ENCODE peak calls at places on chromosome 4, in five cellular contexts. I, U, H, J and P are unnamed samples.

GRCh38 chr4:182978152-182978827 is 61.1 kb upstream of the DCTD start:
- DNase-seq in H (no peak), J (no peak), U (no peak), I (no peak), P (no peak)

GRCh38 chr4:48222491-48222890 is 47.1 kb downstream of the TEC start:
- DNase-seq in I (no peak), U (no peak), J (no peak), H (no peak), P (no peak)

GRCh38 chr4:184805462-184806245 is 20.1 kb downstream of the ACSL1 start:
- DNase-seq in H (peak; percentile 77), J (no peak), I (peak; percentile 89), U (no peak), P (peak; percentile 97)

GRCh38 chr4:82450966-82451755 is 20.8 kb downstream of the ENOPH1 start:
- DNase-seq in U (no peak), J (no peak), I (no peak), H (no peak), P (no peak)

GRCh38 chr4:113773014-113773413 is 11.5 kb upstream of the CAMK2D start:
- DNase-seq in I (no peak), J (no peak), U (no peak), H (no peak), P (no peak)

GRCh38 chr4:55442541-55442940 is 46.8 kb downstream of the TMEM165 start:
- DNase-seq in H (no peak), I (no peak), U (no peak), J (no peak), P (no peak)

GRCh38 chr4:110631582-110632505 is 9.0 kb upstream of the PITX2 start:
- DNase-seq in J (peak; percentile 84), H (peak; percentile 79), U (peak; percentile 64), I (peak; percentile 76), P (peak; percentile 73)

GRCh38 chr4:55947912-55948725 is 626 bp upstream of the CEP135 start:
- DNase-seq in U (no peak), I (no peak), J (peak; percentile 55), H (no peak), P (no peak)

GRCh38 chr4:6196324-6196723 is 4.0 kb downstream of the JAKMIP1 start:
- DNase-seq in U (no peak), I (no peak), H (peak; percentile 41), J (no peak), P (no peak)

GRCh38 chr4:94508841-94509240 is 57.1 kb downstream of the PDLIM5 start:
- DNase-seq in I (no peak), H (no peak), J (no peak), U (no peak), P (no peak)

GRCh38 chr4:10526431-10527222 is 69.4 kb upstream of the ZNF518B start:
- DNase-seq in U (no peak), J (no peak), H (peak; percentile 59), I (no peak), P (no peak)
- TF ChIP-seq CTCF in U (no peak), J (peak; percentile 1), H (peak; percentile 28), I (no peak), P (no peak)

GRCh38 chr4:139658185-139658584 is 7.4 kb upstream of the MGST2 start:
- DNase-seq in U (no peak), J (no peak), I (no peak), H (no peak), P (no peak)

GRCh38 chr4:139654516-139654915 is 11.1 kb upstream of the MGST2 start:
- DNase-seq in I (no peak), U (no peak), H (no peak), J (no peak), P (no peak)

GRCh38 chr4:139656614-139657486 is 8.8 kb upstream of the MGST2 start:
- DNase-seq in H (peak; percentile 77), J (peak; percentile 54), U (peak; percentile 61), I (peak; percentile 61), P (peak; percentile 63)

GRCh38 chr4:139651282-139652194 is 14.1 kb upstream of the MGST2 start:
- DNase-seq in J (peak; percentile 61), H (peak; percentile 91), I (peak; percentile 80), U (no peak), P (peak; percentile 78)

GRCh38 chr4:139655116-139655515 is 10.5 kb upstream of the MGST2 start:
- DNase-seq in I (no peak), H (no peak), J (no peak), U (no peak), P (no peak)
- TF ChIP-seq CTCF in I (peak; percentile 44), H (peak; percentile 38), J (peak; percentile 27), U (peak; percentile 24), P (peak; percentile 50)

DNA sequence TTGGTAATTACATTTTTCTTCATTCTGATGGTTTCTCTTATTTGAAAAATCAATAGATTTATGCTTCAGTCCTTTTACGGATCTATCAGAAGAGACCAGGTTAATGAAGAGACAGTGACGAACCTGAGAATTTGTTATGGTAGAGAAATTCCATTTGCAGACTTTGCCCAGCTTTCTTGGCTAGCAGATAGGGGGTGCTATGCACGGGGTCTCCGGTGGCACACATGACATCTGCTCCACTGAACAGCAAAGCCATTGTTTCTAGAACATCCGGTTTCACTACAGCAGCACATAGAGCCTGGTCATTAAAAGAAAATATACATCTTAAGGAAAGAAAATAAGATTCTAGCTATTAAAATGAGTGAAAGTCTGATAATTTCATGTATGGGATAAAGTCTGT is 85.1 kb downstream of the ARAP2 start:
- DNase-seq in J (no peak), I (no peak), U (no peak), H (no peak), P (no peak)
- TF ChIP-seq CTCF in J (no peak), I (no peak), U (no peak), H (no peak), P (no peak)

GRCh38 chr4:57094482-57095223 is 15.5 kb downstream of the IGFBP7 start:
- DNase-seq in J (no peak), U (no peak), H (no peak), I (no peak), P (no peak)
- TF ChIP-seq CTCF in J (no peak), U (no peak), H (no peak), I (no peak), P (no peak)

GRCh38 chr4:102825261-102826071 is 1.9 kb downstream of the UBE2D3 start:
- DNase-seq in J (no peak), H (no peak), U (no peak), I (no peak), P (no peak)

GRCh38 chr4:102826105-102826889 is 1.1 kb downstream of the UBE2D3 start:
- DNase-seq in U (no peak), I (no peak), J (no peak), H (no peak), P (no peak)

GRCh38 chr4:102827674-102828496 is 534 bp upstream of the UBE2D3 start:
- DNase-seq in J (peak; percentile 87), H (peak; percentile 100), I (peak; percentile 100), U (peak; percentile 99), P (peak; percentile 100)

GRCh38 chr4:102828497-102828808 is 1.1 kb upstream of the UBE2D3 start:
- DNase-seq in H (no peak), J (no peak), I (no peak), U (no peak), P (no peak)

GRCh38 chr4:102826890-102827673 is at the start of gene UBE2D3:
- DNase-seq in U (peak; percentile 90), J (peak; percentile 75), H (peak; percentile 97), I (peak; percentile 96), P (peak; percentile 93)
- TF ChIP-seq CTCF in U (no peak), J (no peak), H (no peak), I (peak; percentile 14), P (no peak)

DNA sequence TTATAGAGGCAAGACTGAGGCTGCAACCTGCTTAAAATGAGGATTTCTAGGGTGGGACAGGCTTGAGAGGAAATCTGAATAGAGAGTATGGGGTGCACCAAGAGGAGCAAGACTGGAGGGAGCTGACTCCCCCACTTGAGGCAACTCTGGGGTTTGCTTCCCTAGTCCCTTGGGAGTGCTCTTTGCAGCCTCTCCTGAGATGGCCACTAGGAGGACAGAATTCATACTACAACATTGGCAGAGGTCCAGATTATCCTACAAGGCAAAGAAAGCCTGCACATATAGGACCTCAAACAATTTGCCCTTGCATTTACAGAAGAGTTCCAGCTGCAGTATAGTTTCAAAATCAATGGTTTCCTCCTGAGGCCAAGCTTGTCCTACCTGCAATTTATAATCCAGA is 830.9 kb downstream of the TECRL start:
- DNase-seq in J (no peak), H (no peak), U (no peak), I (no peak), P (no peak)
- TF ChIP-seq CTCF in J (no peak), H (no peak), U (no peak), I (no peak), P (no peak)

DNA sequence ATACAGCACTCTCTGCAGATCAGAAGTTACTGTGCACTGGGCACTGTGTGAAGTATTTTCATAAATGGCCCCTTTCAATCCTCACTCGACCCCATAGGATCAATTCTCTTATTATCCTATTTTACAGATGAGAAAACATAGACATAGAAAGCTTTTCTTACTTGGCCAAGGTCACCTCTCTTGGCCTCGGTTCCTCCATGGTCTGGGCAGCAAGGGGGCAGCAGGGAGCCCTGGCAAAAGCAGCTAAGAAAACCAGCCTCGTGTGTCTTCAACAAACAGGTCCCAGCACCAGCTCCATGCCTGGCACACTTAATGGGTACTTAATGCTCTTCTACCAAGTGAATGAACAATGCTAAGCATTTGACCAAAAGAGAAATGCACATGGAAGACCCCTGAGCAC is 34.4 kb downstream of the BST1 start:
- DNase-seq in U (no peak), H (no peak), I (no peak), J (no peak), P (no peak)
- TF ChIP-seq CTCF in U (no peak), H (no peak), I (no peak), J (peak; percentile 9), P (no peak)

GRCh38 chr4:105748222-105748621 is 39.6 kb downstream of the GSTCD start:
- DNase-seq in H (no peak), U (no peak), I (no peak), J (no peak), P (no peak)

DNA sequence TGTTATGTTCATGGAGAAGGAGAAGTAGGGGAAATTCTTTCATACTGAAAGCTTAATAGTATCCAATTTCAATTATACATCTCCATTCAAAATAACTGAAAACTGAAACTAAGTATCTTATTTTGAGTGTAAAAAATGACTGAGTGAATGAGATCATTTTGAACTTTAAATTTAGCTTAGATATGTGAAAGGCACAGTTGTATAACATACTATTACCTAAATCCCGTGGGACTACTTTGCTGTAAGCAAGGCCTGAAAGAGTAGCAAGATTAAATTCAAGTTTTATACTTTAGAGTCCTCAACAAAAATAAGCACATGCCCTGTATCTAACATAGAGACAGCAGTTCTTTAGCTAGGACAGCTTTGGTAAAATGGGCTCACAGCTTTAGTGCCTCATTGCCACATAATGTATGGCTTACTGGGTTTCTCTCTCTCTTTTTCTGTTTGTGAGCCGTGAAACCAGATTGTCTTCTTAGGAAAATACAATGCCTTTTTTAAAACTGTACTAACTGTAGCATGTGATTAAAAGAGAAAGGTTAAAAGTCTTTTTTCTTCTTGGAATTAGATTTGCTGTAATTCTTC is 43.2 kb downstream of the GSTCD start:
- DNase-seq in I (no peak), U (no peak), H (no peak), J (no peak), P (no peak)
- TF ChIP-seq CTCF in I (no peak), U (no peak), H (no peak), J (no peak), P (no peak)

DNA sequence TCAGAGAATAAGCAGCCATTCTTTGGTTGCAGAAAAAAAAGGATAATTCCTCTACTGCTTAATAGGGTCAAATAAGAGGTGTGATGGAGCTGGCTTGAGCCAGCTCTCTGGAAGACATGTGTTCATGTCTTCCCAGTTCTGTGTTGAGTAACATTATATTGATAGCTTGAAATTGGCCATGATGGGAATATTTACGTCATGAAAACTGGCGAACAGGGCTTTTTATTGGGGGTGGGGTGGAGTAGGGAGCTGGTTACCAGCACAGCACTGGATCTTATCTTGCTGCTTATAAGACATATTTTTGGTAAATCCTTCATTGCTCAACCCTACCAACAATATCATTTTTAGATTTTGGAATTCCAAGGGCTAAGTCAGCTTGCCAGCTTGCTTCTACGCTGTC is 25.4 kb upstream of the GBA3 start:
- DNase-seq in J (no peak), U (no peak), H (no peak), I (no peak), P (no peak)
- TF ChIP-seq CTCF in J (no peak), U (no peak), H (no peak), I (no peak), P (no peak)